ENCODE peak calls at places on chromosome 18, in four cellular contexts. J is K562, O is GM12878, B is endothelial cell of umbilical vein. T is an unnamed sample.

GRCh38 chr18:9642799-9643445 is 28.6 kb upstream of the PPP4R1 start:
- DNase-seq in J (no peak), B (no peak), O (no peak), T (no peak)

GRCh38 chr18:80035997-80036396 is 1.8 kb downstream of the RBFA start:
- DNase-seq in B (no peak), O (no peak), J (no peak), T (no peak)

GRCh38 chr18:28476302-28476701 is 299.4 kb upstream of the CDH2 start:
- DNase-seq in B (no peak), J (no peak), O (no peak), T (no peak)

GRCh38 chr18:10455726-10456453 is 1.5 kb downstream of the APCDD1 start:
- DNase-seq in J (no peak), B (no peak), O (no peak), T (no peak)

GRCh38 chr18:58753976-58754375 is 82.7 kb downstream of the MALT1 start:
- DNase-seq in B (no peak), O (no peak), J (no peak), T (peak; percentile 38)

GRCh38 chr18:47251289-47252120 is at the start of gene SKOR2:
- DNase-seq in B (no peak), J (no peak), O (no peak), T (no peak)

GRCh38 chr18:65906621-65907034 is 155.8 kb downstream of the CDH7 start:
- DNase-seq in J (no peak), O (no peak), B (no peak), T (no peak)

GRCh38 chr18:31685097-31686082 is 1.0 kb upstream of the B4GALT6 start:
- DNase-seq in J (peak; percentile 30), O (peak; percentile 40), B (peak; percentile 83), T (peak; percentile 54)

GRCh38 chr18:74064510-74064909 is 83.1 kb downstream of the FBXO15 start:
- DNase-seq in B (no peak), J (no peak), O (no peak), T (peak; percentile 39)

GRCh38 chr18:37698508-37699035 is 133.0 kb upstream of the CELF4 start:
- DNase-seq in J (no peak), O (no peak), B (no peak), T (no peak)

GRCh38 chr18:741931-742512 is 29.6 kb upstream of the ENOSF1 start:
- DNase-seq in J (peak; percentile 64), O (peak; percentile 30), B (peak; percentile 78), T (peak; percentile 63)

GRCh38 chr18:58054041-58054733 is 10.2 kb downstream of the NEDD4L start:
- DNase-seq in O (no peak), J (no peak), B (no peak), T (peak; percentile 60)

GRCh38 chr18:33696332-33697162 is 118.5 kb downstream of the ASXL3 start:
- DNase-seq in O (no peak), B (no peak), J (no peak), T (no peak)

GRCh38 chr18:40485318-40485717 is 1469.7 kb upstream of the PIK3C3 start:
- DNase-seq in B (no peak), J (no peak), O (no peak), T (peak; percentile 82)

GRCh38 chr18:1653873-1654272 is 749.2 kb downstream of the ADCYAP1 start:
- DNase-seq in J (no peak), O (no peak), B (no peak), T (no peak)

GRCh38 chr18:79367480-79367879 is 28.2 kb upstream of the NFATC1 start:
- DNase-seq in B (no peak), O (no peak), J (no peak), T (no peak)

GRCh38 chr18:62877448-62878221 is 162.3 kb downstream of the PHLPP1 start:
- DNase-seq in J (no peak), B (peak; percentile 90), O (no peak), T (peak; percentile 65)

GRCh38 chr18:59822612-59823275 is 77.1 kb upstream of the PMAIP1 start:
- DNase-seq in O (no peak), J (no peak), B (no peak), T (no peak)

GRCh38 chr18:12750076-12750707 is 47.4 kb downstream of the PSMG2 start:
- DNase-seq in J (no peak), B (no peak), O (peak; percentile 23), T (no peak)

GRCh38 chr18:36899289-36899688 is 70.4 kb downstream of the KIAA1328 start:
- DNase-seq in J (peak; percentile 56), O (no peak), B (no peak), T (peak; percentile 27)

GRCh38 chr18:47150824-47151366 is 595 bp upstream of the HDHD2 start:
- DNase-seq in O (no peak), J (no peak), B (no peak), T (no peak)

GRCh38 chr18:22093731-22094374 is 75.5 kb upstream of the GATA6 start:
- DNase-seq in O (no peak), B (no peak), J (peak; percentile 97), T (no peak)

GRCh38 chr18:10329116-10329515 is 125.3 kb upstream of the APCDD1 start:
- DNase-seq in J (no peak), B (no peak), O (no peak), T (peak; percentile 45)

GRCh38 chr18:57784034-57784815 is 18.9 kb downstream of the ATP8B1 start:
- DNase-seq in J (peak; percentile 11), B (peak; percentile 87), O (no peak), T (peak; percentile 87)

GRCh38 chr18:79380816-79381806 is 14.6 kb upstream of the NFATC1 start:
- DNase-seq in O (no peak), B (peak; percentile 59), J (peak; percentile 71), T (peak; percentile 29)

GRCh38 chr18:58947136-58947732 is 82.6 kb downstream of the ZNF532 start:
- DNase-seq in O (no peak), J (no peak), B (no peak), T (no peak)

GRCh38 chr18:49690307-49690706 is 123.0 kb downstream of the ACAA2 start:
- DNase-seq in O (no peak), B (peak; percentile 78), J (no peak), T (peak; percentile 97)

DNA sequence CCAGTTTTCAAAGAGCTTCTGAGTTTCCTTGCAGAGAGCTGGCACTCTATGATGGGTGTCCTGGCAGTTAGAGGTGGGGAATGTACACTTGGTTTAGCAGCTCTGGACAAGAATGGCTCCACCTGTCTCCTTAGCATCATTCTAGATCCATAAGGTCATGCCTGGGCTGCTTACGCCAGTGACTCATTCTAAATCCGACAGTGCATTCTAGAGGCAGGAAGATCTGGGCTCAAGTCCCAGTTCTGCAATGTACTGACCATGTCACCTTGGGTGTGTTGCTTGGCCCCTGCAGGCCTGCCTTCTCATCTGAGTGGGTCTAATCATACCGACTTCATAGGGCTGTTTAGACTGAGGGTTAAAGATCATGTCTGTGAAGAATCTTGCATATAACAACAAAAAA is 46.5 kb downstream of the PTGR3 start:
- DNase-seq in O (no peak), B (no peak), J (no peak), T (peak; percentile 71)
- TF ChIP-seq FOS in O (no peak), B (no peak), J (no peak), T (no peak)

GRCh38 chr18:75365837-75366236 is 61.7 kb downstream of the SMIM21 start:
- DNase-seq in O (no peak), J (no peak), B (no peak), T (no peak)

GRCh38 chr18:75364512-75364911 is 63.0 kb downstream of the SMIM21 start:
- DNase-seq in O (no peak), B (no peak), J (no peak), T (peak; percentile 4)

GRCh38 chr18:75362435-75362834 is 65.1 kb downstream of the SMIM21 start:
- DNase-seq in O (no peak), J (no peak), B (no peak), T (no peak)

GRCh38 chr18:75363446-75364225 is 63.9 kb downstream of the SMIM21 start:
- DNase-seq in B (no peak), J (no peak), O (no peak), T (no peak)

GRCh38 chr18:75365230-75365629 is 62.3 kb downstream of the SMIM21 start:
- DNase-seq in B (no peak), J (no peak), O (no peak), T (no peak)
- TF ChIP-seq FOS in B (no peak), J (no peak), O (no peak), T (no peak)

GRCh38 chr18:54239091-54239490 is 14.6 kb upstream of the MBD2 start:
- DNase-seq in O (no peak), B (no peak), J (no peak), T (no peak)
- TF ChIP-seq FOS in O (no peak), B (no peak), J (no peak), T (no peak)

DNA sequence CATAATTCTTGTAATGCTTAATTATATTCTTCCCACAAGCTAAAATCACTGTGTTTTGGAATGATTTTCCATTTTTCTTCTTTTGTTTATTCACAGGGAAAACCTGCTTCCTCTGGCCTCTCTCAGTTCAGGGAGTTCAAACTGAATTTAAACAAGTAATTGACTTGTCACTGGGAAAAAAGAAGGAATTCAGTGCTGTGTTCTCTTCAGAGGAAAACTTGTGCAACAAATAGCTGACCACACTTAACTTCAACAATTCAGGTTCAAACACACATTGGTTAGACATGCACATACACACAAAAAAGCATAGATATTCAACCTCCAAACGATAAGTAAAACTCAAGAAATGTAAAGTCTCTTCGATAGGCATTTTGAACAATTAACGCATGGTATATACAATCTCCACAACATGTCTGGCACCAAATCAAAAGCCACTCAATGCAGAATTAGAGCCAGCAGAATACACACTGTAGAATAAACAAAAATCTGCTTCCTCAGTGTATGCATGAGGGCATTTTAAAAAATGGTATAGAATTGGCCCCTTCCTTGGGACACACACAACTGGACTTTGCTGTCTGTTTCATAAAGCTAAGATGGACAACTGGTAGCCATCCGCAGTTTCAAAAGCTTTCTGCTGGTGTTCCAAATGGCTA is 269.0 kb downstream of the TCF4 start:
- DNase-seq in J (no peak), O (no peak), B (peak; percentile 81), T (peak; percentile 82)
- TF ChIP-seq FOS in J (no peak), O (no peak), B (no peak), T (no peak)